ENCODE peak calls at places on chromosomes 13 and 19, in five cellular contexts. One of them, this sample, is unnamed.

GRCh38 chr19:39412867-39413268 is 399 bp downstream of the PLEKHG2 start:
- DNase-seq in astrocyte of the spinal cord: no peak
- DNase-seq in mucosa of descending colon: no peak
- DNase-seq in GM12865: no peak
- DNase-seq in endodermal cell: no peak
- DNase-seq in this sample: no peak

GRCh38 chr13:105660550-105660949 is 874.9 kb downstream of the EFNB2 start:
- DNase-seq in astrocyte of the spinal cord: no peak
- DNase-seq in mucosa of descending colon: no peak
- DNase-seq in GM12865: no peak
- DNase-seq in endodermal cell: no peak
- DNase-seq in this sample: no peak

GRCh38 chr13:105193026-105193425 is 1342.4 kb downstream of the EFNB2 start:
- DNase-seq in astrocyte of the spinal cord: no peak
- DNase-seq in mucosa of descending colon: no peak
- DNase-seq in GM12865: no peak
- DNase-seq in endodermal cell: no peak
- DNase-seq in this sample: no peak

GRCh38 chr13:114000151-114001040 is 26.5 kb upstream of the C13orf46 start:
- DNase-seq in astrocyte of the spinal cord: no peak
- DNase-seq in mucosa of descending colon: peak
- DNase-seq in GM12865: no peak
- DNase-seq in endodermal cell: no peak
- DNase-seq in this sample: no peak

GRCh38 chr19:13102416-13102665 is 317 bp downstream of the LYL1 start:
- DNase-seq in astrocyte of the spinal cord: no peak
- DNase-seq in mucosa of descending colon: no peak
- DNase-seq in GM12865: no peak
- DNase-seq in endodermal cell: no peak
- DNase-seq in this sample: no peak

GRCh38 chr13:76481738-76482137 is 404.5 kb downstream of the KCTD12 start:
- DNase-seq in astrocyte of the spinal cord: peak
- DNase-seq in mucosa of descending colon: no peak
- DNase-seq in GM12865: no peak
- DNase-seq in endodermal cell: no peak
- DNase-seq in this sample: no peak

GRCh38 chr13:89891416-89891815 is 1456.1 kb upstream of the MIR17HG start:
- DNase-seq in astrocyte of the spinal cord: no peak
- DNase-seq in mucosa of descending colon: no peak
- DNase-seq in GM12865: no peak
- DNase-seq in endodermal cell: no peak
- DNase-seq in this sample: no peak

GRCh38 chr13:40539954-40540706 is 126.3 kb downstream of the FOXO1 start:
- DNase-seq in astrocyte of the spinal cord: peak
- DNase-seq in mucosa of descending colon: no peak
- DNase-seq in GM12865: no peak
- DNase-seq in endodermal cell: peak
- DNase-seq in this sample: no peak

GRCh38 chr13:74103970-74104555 is 30.1 kb downstream of the KLF12 start:
- DNase-seq in astrocyte of the spinal cord: no peak
- DNase-seq in mucosa of descending colon: no peak
- DNase-seq in GM12865: no peak
- DNase-seq in endodermal cell: no peak
- DNase-seq in this sample: no peak

GRCh38 chr13:34416833-34417425 is 525.1 kb upstream of the NBEA start:
- DNase-seq in astrocyte of the spinal cord: peak
- DNase-seq in mucosa of descending colon: no peak
- DNase-seq in GM12865: no peak
- DNase-seq in endodermal cell: no peak
- DNase-seq in this sample: no peak

GRCh38 chr13:42891591-42891990 is 100.5 kb downstream of the EPSTI1 start:
- DNase-seq in astrocyte of the spinal cord: no peak
- DNase-seq in mucosa of descending colon: no peak
- DNase-seq in GM12865: no peak
- DNase-seq in endodermal cell: no peak
- DNase-seq in this sample: no peak

GRCh38 chr13:80341771-80342271 is 895 bp upstream of the SPRY2 start:
- DNase-seq in astrocyte of the spinal cord: peak
- DNase-seq in mucosa of descending colon: peak
- DNase-seq in GM12865: no peak
- DNase-seq in endodermal cell: peak
- DNase-seq in this sample: no peak

GRCh38 chr19:29811125-29812079 is at the start of gene CCNE1:
- DNase-seq in astrocyte of the spinal cord: peak
- DNase-seq in mucosa of descending colon: peak
- DNase-seq in GM12865: peak
- DNase-seq in endodermal cell: peak
- DNase-seq in this sample: no peak

GRCh38 chr19:40776966-40777794 is 867 bp upstream of the RAB4B start:
- DNase-seq in astrocyte of the spinal cord: peak
- DNase-seq in mucosa of descending colon: peak
- DNase-seq in GM12865: peak
- DNase-seq in endodermal cell: peak
- DNase-seq in this sample: peak

GRCh38 chr13:67118277-67118676 is 111.9 kb downstream of the PCDH9 start:
- DNase-seq in astrocyte of the spinal cord: no peak
- DNase-seq in mucosa of descending colon: no peak
- DNase-seq in GM12865: no peak
- DNase-seq in endodermal cell: no peak
- DNase-seq in this sample: no peak

GRCh38 chr13:67296511-67296910 is 66.4 kb upstream of the PCDH9 start:
- DNase-seq in astrocyte of the spinal cord: peak
- DNase-seq in mucosa of descending colon: no peak
- DNase-seq in GM12865: no peak
- DNase-seq in endodermal cell: no peak
- DNase-seq in this sample: no peak

GRCh38 chr13:69706807-69707206 is 400.8 kb upstream of the ATXN8OS start:
- DNase-seq in astrocyte of the spinal cord: no peak
- DNase-seq in mucosa of descending colon: no peak
- DNase-seq in GM12865: no peak
- DNase-seq in endodermal cell: no peak
- DNase-seq in this sample: no peak

GRCh38 chr13:109412232-109412935 is 374.0 kb downstream of the IRS2 start:
- DNase-seq in astrocyte of the spinal cord: peak
- DNase-seq in mucosa of descending colon: no peak
- DNase-seq in GM12865: no peak
- DNase-seq in endodermal cell: peak
- DNase-seq in this sample: peak

GRCh38 chr19:55611300-55611982 is 6.0 kb downstream of the ZNF865 start:
- DNase-seq in astrocyte of the spinal cord: no peak
- DNase-seq in mucosa of descending colon: no peak
- DNase-seq in GM12865: no peak
- DNase-seq in endodermal cell: no peak
- DNase-seq in this sample: no peak

GRCh38 chr19:17125728-17126677 is 50.4 kb downstream of the MYO9B start:
- DNase-seq in astrocyte of the spinal cord: no peak
- DNase-seq in mucosa of descending colon: peak
- DNase-seq in GM12865: peak
- DNase-seq in endodermal cell: no peak
- DNase-seq in this sample: no peak

GRCh38 chr19:16091546-16092475 is 15.5 kb downstream of the TPM4 start:
- DNase-seq in astrocyte of the spinal cord: no peak
- DNase-seq in mucosa of descending colon: no peak
- DNase-seq in GM12865: no peak
- DNase-seq in endodermal cell: no peak
- DNase-seq in this sample: no peak

GRCh38 chr19:45769821-45770191 is 754 bp upstream of the SIX5 start:
- DNase-seq in astrocyte of the spinal cord: no peak
- DNase-seq in mucosa of descending colon: peak
- DNase-seq in GM12865: peak
- DNase-seq in endodermal cell: no peak
- DNase-seq in this sample: no peak

GRCh38 chr19:42488783-42489521 is 39.3 kb downstream of the CEACAM1 start:
- DNase-seq in astrocyte of the spinal cord: no peak
- DNase-seq in mucosa of descending colon: no peak
- DNase-seq in GM12865: no peak
- DNase-seq in endodermal cell: no peak
- DNase-seq in this sample: peak

GRCh38 chr19:55642153-55643002 is 1.1 kb upstream of the ZNF581 start:
- DNase-seq in astrocyte of the spinal cord: no peak
- DNase-seq in mucosa of descending colon: peak
- DNase-seq in GM12865: peak
- DNase-seq in endodermal cell: peak
- DNase-seq in this sample: no peak

GRCh38 chr19:3253270-3253669 is 28.8 kb downstream of the CELF5 start:
- DNase-seq in astrocyte of the spinal cord: no peak
- DNase-seq in mucosa of descending colon: no peak
- DNase-seq in GM12865: peak
- DNase-seq in endodermal cell: no peak
- DNase-seq in this sample: no peak
- TF ChIP-seq CTCF in astrocyte of the spinal cord: no peak
- TF ChIP-seq CTCF in mucosa of descending colon: no peak
- TF ChIP-seq CTCF in GM12865: no peak
- TF ChIP-seq CTCF in endodermal cell: peak
- TF ChIP-seq CTCF in this sample: no peak

GRCh38 chr13:110910013-110910890 is 4.6 kb downstream of the ANKRD10 start:
- DNase-seq in astrocyte of the spinal cord: no peak
- DNase-seq in mucosa of descending colon: no peak
- DNase-seq in GM12865: no peak
- DNase-seq in endodermal cell: no peak
- DNase-seq in this sample: no peak
- H3K4me3 ChIP-seq in astrocyte of the spinal cord: no peak
- H3K4me3 ChIP-seq in mucosa of descending colon: no peak
- H3K4me3 ChIP-seq in GM12865: no peak
- H3K4me3 ChIP-seq in endodermal cell: peak
- H3K4me3 ChIP-seq in this sample: no peak

GRCh38 chr19:4831351-4832340 is at the start of gene TICAM1:
- DNase-seq in astrocyte of the spinal cord: peak
- DNase-seq in mucosa of descending colon: peak
- DNase-seq in GM12865: peak
- DNase-seq in endodermal cell: peak
- DNase-seq in this sample: peak
- TF ChIP-seq CTCF in astrocyte of the spinal cord: no peak
- TF ChIP-seq CTCF in mucosa of descending colon: no peak
- TF ChIP-seq CTCF in GM12865: no peak
- TF ChIP-seq CTCF in endodermal cell: peak
- TF ChIP-seq CTCF in this sample: peak

DNA sequence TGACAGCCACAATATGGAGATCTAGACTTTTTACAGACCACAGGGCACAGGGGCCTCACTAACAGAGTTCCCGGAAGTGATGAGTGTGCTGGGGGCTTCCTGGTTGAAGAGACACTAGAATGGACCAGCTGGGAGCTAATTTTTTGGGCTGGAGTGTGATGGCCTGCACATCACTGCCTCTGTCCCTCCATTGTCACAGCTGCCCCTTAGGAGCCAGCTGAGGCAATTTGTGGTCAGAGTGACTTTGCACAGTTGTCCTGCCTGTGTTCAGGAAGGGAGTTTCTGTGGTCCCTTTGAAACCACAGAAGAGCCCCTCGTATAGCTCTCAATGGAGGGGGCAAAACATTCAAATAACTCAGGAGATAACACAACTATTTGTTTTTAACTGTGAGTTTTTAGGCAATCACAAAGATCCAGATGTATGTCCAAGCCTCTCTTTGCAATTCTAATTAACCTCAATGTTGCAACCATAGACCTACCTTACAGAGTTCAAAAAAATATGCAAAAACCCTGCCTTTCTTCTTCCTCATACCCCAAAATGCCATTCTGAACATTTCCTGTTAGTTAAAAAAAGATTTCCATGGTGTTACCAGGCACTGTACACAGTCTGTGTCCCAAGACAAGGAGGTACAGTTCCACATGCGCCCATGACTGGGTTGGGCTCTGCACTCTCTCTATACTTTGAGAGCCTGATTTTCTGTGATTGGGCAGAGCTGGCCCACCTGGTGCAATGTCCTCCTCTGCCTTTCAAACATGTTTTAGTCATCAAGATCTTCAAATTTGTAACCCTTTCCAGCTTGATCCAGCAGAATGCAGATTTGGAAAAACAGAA is 2.4 kb downstream of the ALOX5AP start:
- DNase-seq in astrocyte of the spinal cord: no peak
- DNase-seq in mucosa of descending colon: no peak
- DNase-seq in GM12865: peak
- DNase-seq in endodermal cell: no peak
- DNase-seq in this sample: no peak
- H3K4me3 ChIP-seq in astrocyte of the spinal cord: no peak
- H3K4me3 ChIP-seq in mucosa of descending colon: no peak
- H3K4me3 ChIP-seq in GM12865: no peak
- H3K4me3 ChIP-seq in endodermal cell: no peak
- H3K4me3 ChIP-seq in this sample: no peak

GRCh38 chr19:1274081-1274851 is 1.1 kb upstream of the FAM174C start:
- DNase-seq in astrocyte of the spinal cord: no peak
- DNase-seq in mucosa of descending colon: no peak
- DNase-seq in GM12865: no peak
- DNase-seq in endodermal cell: peak
- DNase-seq in this sample: no peak
- TF ChIP-seq CTCF in astrocyte of the spinal cord: no peak
- TF ChIP-seq CTCF in mucosa of descending colon: no peak
- TF ChIP-seq CTCF in GM12865: no peak
- TF ChIP-seq CTCF in endodermal cell: no peak
- TF ChIP-seq CTCF in this sample: no peak

DNA sequence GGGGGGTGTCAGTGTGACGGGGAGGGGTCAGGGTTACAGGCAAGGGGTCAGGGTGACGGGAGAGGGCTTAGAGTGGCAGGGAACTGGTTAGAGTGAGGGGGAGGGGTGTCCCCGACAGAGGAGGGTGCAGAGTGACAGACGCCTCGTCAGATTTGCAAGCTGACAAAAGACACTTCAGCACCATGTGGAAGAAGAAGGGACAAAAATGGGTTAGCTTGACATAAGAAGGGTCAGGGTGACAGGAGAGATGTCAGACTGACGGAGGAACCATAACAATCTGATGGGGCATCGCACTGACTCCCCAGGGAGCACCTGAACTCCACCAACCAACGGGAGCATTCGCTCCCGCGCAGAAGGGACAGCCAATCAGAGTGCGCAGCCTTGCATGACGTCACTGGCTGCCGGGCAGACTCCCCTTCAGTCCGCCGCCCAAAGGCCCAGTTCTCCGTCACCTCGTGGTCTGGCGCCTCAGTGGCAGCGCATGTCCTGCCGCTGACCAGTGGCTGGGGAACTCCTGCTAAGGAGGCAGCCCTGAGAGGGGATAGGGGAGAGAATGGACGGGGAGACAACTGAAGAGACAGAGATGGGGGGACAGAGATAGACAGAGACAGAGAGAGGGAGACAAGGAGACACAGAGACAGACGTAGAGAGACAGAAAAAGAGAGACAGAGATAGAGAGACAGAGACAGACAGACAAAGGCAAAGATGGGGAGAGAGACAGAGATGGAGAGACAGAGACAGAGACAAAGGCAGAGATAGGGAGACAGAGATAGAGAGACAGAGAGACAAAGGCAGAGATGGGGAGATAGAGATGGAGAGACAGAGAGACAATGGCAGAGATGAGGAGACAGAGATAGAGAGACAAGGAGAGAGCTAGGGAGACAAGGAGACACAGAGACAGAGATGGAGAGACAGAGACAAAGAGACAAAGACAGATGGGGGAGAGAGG is 30.2 kb downstream of the C19orf81 start:
- DNase-seq in astrocyte of the spinal cord: peak
- DNase-seq in mucosa of descending colon: peak
- DNase-seq in GM12865: peak
- DNase-seq in endodermal cell: peak
- DNase-seq in this sample: no peak
- H3K4me3 ChIP-seq in astrocyte of the spinal cord: no peak
- H3K4me3 ChIP-seq in mucosa of descending colon: no peak
- H3K4me3 ChIP-seq in GM12865: no peak
- H3K4me3 ChIP-seq in endodermal cell: no peak
- H3K4me3 ChIP-seq in this sample: no peak

This sample was measured in LNCaP clone FGC.